ENCODE peak calls at places on chromosomes 7 and 10, in four cellular contexts. C is breast epithelium, M is transverse colon, I is prostate gland. D is an unnamed sample. For H3K36me3, the result is how much of the 10 kb centered on the place peaks cover.

GRCh38 chr7:38704751-38705150 is 73.6 kb upstream of the AMPH start:
- DNase-seq in C (no peak), M (no peak), I (no peak), D (no peak)

GRCh38 chr10:5563991-5564536 is 39.3 kb downstream of the CALML3 start:
- DNase-seq in C (no peak), M (peak), I (no peak), D (peak)

GRCh38 chr10:29895436-29895835 is 163.9 kb downstream of the JCAD start:
- DNase-seq in C (peak), M (peak), I (no peak), D (no peak)

GRCh38 chr7:44287488-44288380 is 37.7 kb downstream of the CAMK2B start:
- DNase-seq in C (no peak), M (peak), I (no peak), D (peak)

GRCh38 chr10:75104842-75105241 is 6.6 kb upstream of the SAMD8 start:
- DNase-seq in C (no peak), M (no peak), I (no peak), D (no peak)

GRCh38 chr10:121527690-121528089 is 70.6 kb downstream of the FGFR2 start:
- DNase-seq in C (no peak), M (peak), I (no peak), D (no peak)

GRCh38 chr7:2041496-2042367 is 191.0 kb downstream of the MAD1L1 start:
- DNase-seq in C (no peak), M (no peak), I (no peak), D (peak)

GRCh38 chr10:95542761-95543160 is 18.4 kb downstream of the SORBS1 start:
- DNase-seq in C (no peak), M (no peak), I (no peak), D (no peak)

GRCh38 chr7:47227762-47228177 is 354.1 kb downstream of the TNS3 start:
- DNase-seq in C (no peak), M (peak), I (no peak), D (no peak)

GRCh38 chr10:28984431-28984830 is 304.4 kb upstream of the LYZL1 start:
- DNase-seq in C (peak), M (peak), I (peak), D (peak)

GRCh38 chr7:101518348-101518747 is 110.7 kb downstream of the MYL10 start:
- DNase-seq in C (no peak), M (no peak), I (peak), D (no peak)

GRCh38 chr7:412731-413356 is 106.8 kb downstream of the PDGFA start:
- DNase-seq in C (no peak), M (no peak), I (no peak), D (peak)

GRCh38 chr10:96863922-96864543 is 31.9 kb downstream of the LCOR start:
- DNase-seq in C (no peak), M (no peak), I (peak), D (no peak)

GRCh38 chr10:60139798-60140566 is 233.6 kb upstream of the CCDC6 start:
- DNase-seq in C (no peak), M (no peak), I (peak), D (no peak)

GRCh38 chr7:2698581-2699288 is 10.7 kb downstream of the AMZ1 start:
- DNase-seq in C (no peak), M (no peak), I (no peak), D (peak)

GRCh38 chr7:20441886-20442505 is 111.3 kb downstream of the ITGB8 start:
- DNase-seq in C (no peak), M (no peak), I (no peak), D (no peak)

GRCh38 chr10:23158370-23158769 is 33.7 kb upstream of the PTF1A start:
- DNase-seq in C (no peak), M (peak), I (peak), D (no peak)

GRCh38 chr10:7475954-7476353 is 65.1 kb upstream of the SFMBT2 start:
- DNase-seq in C (no peak), M (no peak), I (no peak), D (no peak)

GRCh38 chr10:95655571-95656290 is 780 bp downstream of the ALDH18A1 start:
- DNase-seq in C (no peak), M (peak), I (peak), D (no peak)

GRCh38 chr7:25854059-25854458 is 297.9 kb upstream of the NFE2L3 start:
- DNase-seq in C (no peak), M (no peak), I (no peak), D (no peak)

GRCh38 chr10:23065549-23065948 is 29.8 kb upstream of the MSRB2 start:
- DNase-seq in C (peak), M (peak), I (peak), D (no peak)

GRCh38 chr10:95048206-95048605 is 21.1 kb downstream of the CYP2C8 start:
- DNase-seq in C (no peak), M (no peak), I (no peak), D (no peak)

GRCh38 chr7:44489955-44490350 is 505 bp downstream of the NUDCD3 start:
- DNase-seq in C (no peak), M (peak), I (peak), D (no peak)

GRCh38 chr7:152624218-152624617 is 51.7 kb downstream of the XRCC2 start:
- DNase-seq in C (no peak), M (no peak), I (no peak), D (no peak)

GRCh38 chr7:45053941-45054340 is 34.8 kb downstream of the NACAD start:
- DNase-seq in C (no peak), M (no peak), I (no peak), D (peak)

GRCh38 chr7:17506090-17506489 is 207.6 kb downstream of the AHR start:
- DNase-seq in C (no peak), M (peak), I (peak), D (no peak)

GRCh38 chr7:76352193-76352592 is 6.6 kb downstream of the YWHAG start:
- DNase-seq in C (no peak), M (no peak), I (no peak), D (no peak)

GRCh38 chr10:114064151-114065045 is 20.7 kb downstream of the ADRB1 start:
- DNase-seq in C (no peak), M (no peak), I (no peak), D (no peak)

GRCh38 chr10:131943021-131943814 is 38.5 kb downstream of the BNIP3 start:
- DNase-seq in C (no peak), M (no peak), I (no peak), D (peak)

GRCh38 chr7:55140221-55140980 is 121.6 kb downstream of the EGFR start:
- DNase-seq in C (no peak), M (no peak), I (no peak), D (no peak)

GRCh38 chr7:138564365-138564764 is 104.3 kb downstream of the TRIM24 start:
- DNase-seq in C (no peak), M (no peak), I (peak), D (no peak)

GRCh38 chr7:138565071-138565450 is 105.0 kb downstream of the TRIM24 start:
- DNase-seq in C (no peak), M (no peak), I (no peak), D (no peak)

GRCh38 chr7:138559448-138559847 is 99.4 kb downstream of the TRIM24 start:
- DNase-seq in C (no peak), M (no peak), I (no peak), D (no peak)

GRCh38 chr7:138565451-138566114 is 105.5 kb downstream of the TRIM24 start:
- DNase-seq in C (no peak), M (no peak), I (no peak), D (no peak)

DNA sequence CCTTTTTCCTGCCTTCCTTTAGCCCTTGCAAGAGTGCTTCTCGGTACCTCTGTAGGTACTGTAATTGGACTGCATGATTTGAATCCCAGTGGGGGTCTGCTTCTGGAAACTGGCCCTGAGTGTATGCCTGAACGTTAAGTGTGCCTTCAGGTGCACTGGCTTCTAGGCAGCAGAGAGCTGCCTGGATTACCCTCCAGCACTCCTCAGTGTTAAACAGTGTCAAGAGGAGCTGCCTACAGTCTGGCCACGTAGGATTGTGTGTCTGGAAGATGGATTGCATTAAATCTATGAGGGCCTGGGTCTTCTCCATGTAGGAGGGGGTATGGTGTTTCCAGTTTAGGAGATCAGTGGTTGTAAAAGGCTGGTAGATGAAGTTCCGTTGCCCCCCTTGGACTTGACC is 103.7 kb downstream of the TRIM24 start:
- DNase-seq in C (no peak), M (no peak), I (no peak), D (no peak)
- H3K4me3 ChIP-seq in C (peak), M (no peak), I (no peak), D (no peak)

DNA sequence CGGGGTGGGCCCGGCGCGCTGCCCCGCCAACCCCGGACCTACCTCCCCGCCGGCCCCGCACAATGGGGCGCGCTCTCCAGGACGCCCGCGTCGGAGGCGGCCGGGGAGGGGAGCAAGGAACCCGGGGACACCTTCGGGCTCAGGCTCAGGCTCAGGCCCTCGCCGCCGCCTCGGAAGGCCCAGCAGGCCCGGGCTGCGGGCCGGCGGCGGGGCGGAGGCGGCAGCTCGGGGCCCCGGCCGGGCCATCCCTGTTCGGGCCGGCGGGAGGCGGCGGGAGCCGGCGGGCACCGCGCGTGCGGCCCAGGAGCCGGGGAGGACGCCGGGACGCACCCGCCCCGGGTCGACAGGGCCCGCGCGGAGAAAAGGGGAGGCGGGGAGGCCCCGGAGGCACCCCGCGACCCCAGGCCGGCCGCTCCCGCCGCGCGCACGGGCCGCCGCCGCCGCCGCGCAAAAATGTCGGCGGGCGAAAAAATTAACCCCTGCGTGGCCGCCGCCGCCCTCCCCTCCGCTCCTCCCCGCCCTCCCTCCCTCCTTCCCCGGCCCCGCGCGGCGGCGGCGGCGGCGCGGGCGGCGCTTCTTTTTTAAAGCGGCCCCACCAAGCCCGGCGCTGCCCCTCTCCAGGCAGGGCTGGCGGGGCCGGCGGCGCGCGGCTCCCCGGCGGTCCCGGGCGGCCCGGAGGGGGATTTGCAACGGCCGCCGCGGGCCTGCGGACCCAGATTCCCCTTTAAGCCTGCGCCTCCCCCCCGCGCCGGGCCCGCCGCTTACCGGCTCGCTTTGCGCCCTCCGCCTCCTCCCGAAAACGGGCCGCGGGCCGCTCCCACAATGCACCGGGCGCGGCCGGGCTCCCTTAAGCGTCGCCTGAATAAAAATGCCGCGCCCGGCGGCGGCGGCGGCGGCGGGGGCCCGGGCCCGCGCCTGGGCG is 597 bp downstream of the SEPHS1 start:
- DNase-seq in C (peak), M (peak), I (peak), D (peak)
- TF ChIP-seq POLR2A in C (no peak), M (no peak), I (no peak), D (no peak)

GRCh38 chr10:101797403-101798059 is 14.3 kb upstream of the NPM3 start:
- DNase-seq in C (no peak), M (no peak), I (no peak), D (no peak)

GRCh38 chr10:101789686-101790085 is 6.4 kb upstream of the NPM3 start:
- DNase-seq in C (no peak), M (no peak), I (no peak), D (no peak)

DNA sequence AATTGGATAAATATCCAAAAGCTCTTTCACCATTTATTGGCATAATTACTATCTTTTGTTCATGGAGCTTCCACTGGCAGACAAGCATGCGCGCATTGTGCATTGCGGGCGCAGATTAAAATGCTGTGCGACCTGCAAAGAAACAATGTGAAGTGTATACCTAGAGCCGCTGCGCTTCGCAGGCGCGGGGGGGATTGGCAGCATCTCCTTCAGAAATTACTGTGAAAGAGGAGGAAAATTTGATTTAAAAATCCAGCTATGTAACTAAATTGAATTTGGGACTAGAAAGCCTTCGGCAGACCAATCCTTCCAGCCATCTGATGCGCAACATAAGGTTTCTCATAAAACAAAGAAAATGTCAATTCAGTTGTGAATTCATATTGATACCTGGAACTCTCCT is 10.3 kb upstream of the NPM3 start:
- DNase-seq in C (no peak), M (no peak), I (no peak), D (no peak)
- H3K36me3 ChIP-seq in C (under half), M (under half), I (under half), D (half or more)

GRCh38 chr10:133239990-133240389 is 2.3 kb downstream of the VENTX start:
- DNase-seq in C (no peak), M (no peak), I (no peak), D (no peak)

GRCh38 chr10:133238066-133238804 is 580 bp downstream of the VENTX start:
- DNase-seq in C (no peak), M (no peak), I (no peak), D (no peak)

GRCh38 chr10:133243593-133243992 is 5.9 kb downstream of the VENTX start:
- DNase-seq in C (no peak), M (no peak), I (no peak), D (no peak)

GRCh38 chr10:133242611-133243356 is 5.1 kb downstream of the VENTX start:
- DNase-seq in C (no peak), M (no peak), I (no peak), D (no peak)

DNA sequence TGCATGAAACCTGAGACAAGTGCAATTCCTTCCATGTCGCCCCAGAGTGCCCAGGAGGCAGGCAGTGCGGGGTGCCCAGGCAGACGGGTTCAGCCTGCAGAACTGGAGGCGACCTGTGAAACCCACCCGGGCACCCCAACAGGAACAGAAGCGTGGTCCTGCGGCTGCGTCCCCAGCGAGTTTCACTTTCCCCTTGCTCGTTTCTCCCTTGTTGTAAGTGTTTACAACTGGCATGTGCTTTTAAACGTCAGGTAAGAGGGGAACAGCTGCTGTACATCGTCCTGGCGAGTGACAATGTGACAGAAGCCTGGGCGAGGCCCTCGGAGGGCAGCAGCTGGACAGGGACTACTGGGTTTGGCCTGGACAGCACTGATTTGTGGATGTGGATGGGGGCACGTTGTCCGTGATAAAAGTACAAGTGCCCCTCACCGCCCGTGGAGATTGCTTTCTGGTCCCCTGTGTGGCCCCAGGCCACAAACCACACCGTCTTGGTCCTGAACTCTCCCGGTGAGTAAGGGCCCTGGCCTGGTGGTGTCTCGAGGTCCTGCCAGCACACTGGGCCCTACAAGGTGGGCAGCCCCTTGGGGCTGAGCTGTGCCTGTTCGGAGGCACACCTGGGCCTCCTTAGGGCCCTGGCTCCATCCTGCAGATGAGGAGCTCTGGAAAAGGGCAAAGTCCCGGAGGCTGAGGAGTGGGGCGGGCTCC is 4.0 kb downstream of the VENTX start:
- DNase-seq in C (no peak), M (no peak), I (no peak), D (no peak)
- H3K4me3 ChIP-seq in C (peak), M (peak), I (no peak), D (peak)

GRCh38 chr10:119138341-119139306 is 26.9 kb downstream of the SFXN4 start:
- DNase-seq in C (no peak), M (no peak), I (no peak), D (peak)
- TF ChIP-seq POLR2A in C (no peak), M (no peak), I (no peak), D (no peak)

GRCh38 chr10:97866524-97867219 is 17.0 kb downstream of the GOLGA7B start:
- DNase-seq in C (no peak), M (no peak), I (no peak), D (peak)
- H3K36me3 ChIP-seq in C (under half), M (under half), I (under half), D (under half)